ENCODE peak calls at places on chromosome 1, in six cellular contexts. One of them, this sample, is unnamed.

GRCh38 chr1:8218351-8219092 is 99.4 kb upstream of the SLC45A1 start:
- DNase-seq in cardiac muscle cell: peak; percentile 61
- DNase-seq in Peyer's patch: no peak
- DNase-seq in right lobe of liver: no peak
- DNase-seq in neural progenitor cell: no peak
- DNase-seq in psoas muscle: no peak
- DNase-seq in this sample: no peak

GRCh38 chr1:230643887-230644286 is 1.6 kb downstream of the COG2 start:
- DNase-seq in cardiac muscle cell: peak; percentile 25
- DNase-seq in Peyer's patch: no peak
- DNase-seq in right lobe of liver: no peak
- DNase-seq in neural progenitor cell: no peak
- DNase-seq in psoas muscle: no peak
- DNase-seq in this sample: no peak

GRCh38 chr1:209519786-209520185 is 63.7 kb upstream of the CAMK1G start:
- DNase-seq in cardiac muscle cell: no peak
- DNase-seq in Peyer's patch: no peak
- DNase-seq in right lobe of liver: no peak
- DNase-seq in neural progenitor cell: no peak
- DNase-seq in psoas muscle: no peak
- DNase-seq in this sample: no peak

GRCh38 chr1:178571807-178572206 is 58.9 kb downstream of the TEX35 start:
- DNase-seq in cardiac muscle cell: no peak
- DNase-seq in Peyer's patch: no peak
- DNase-seq in right lobe of liver: no peak
- DNase-seq in neural progenitor cell: no peak
- DNase-seq in psoas muscle: no peak
- DNase-seq in this sample: no peak

GRCh38 chr1:244450597-244451538 is 841 bp downstream of the ADSS2 start:
- DNase-seq in cardiac muscle cell: peak; percentile 76
- DNase-seq in Peyer's patch: peak; percentile 77
- DNase-seq in right lobe of liver: peak; percentile 66
- DNase-seq in neural progenitor cell: peak; percentile 57
- DNase-seq in psoas muscle: peak; percentile 63
- DNase-seq in this sample: peak; percentile 46

GRCh38 chr1:44786138-44786840 is 1.7 kb downstream of the BEST4 start:
- DNase-seq in cardiac muscle cell: peak; percentile 57
- DNase-seq in Peyer's patch: peak; percentile 90
- DNase-seq in right lobe of liver: peak; percentile 72
- DNase-seq in neural progenitor cell: peak; percentile 84
- DNase-seq in psoas muscle: peak; percentile 72
- DNase-seq in this sample: peak; percentile 73

GRCh38 chr1:80375662-80376061 is 1369.1 kb upstream of the ADGRL4 start:
- DNase-seq in cardiac muscle cell: peak; percentile 13
- DNase-seq in Peyer's patch: no peak
- DNase-seq in right lobe of liver: no peak
- DNase-seq in neural progenitor cell: no peak
- DNase-seq in psoas muscle: no peak
- DNase-seq in this sample: no peak

GRCh38 chr1:110172001-110172400 is 21.7 kb downstream of the SLC6A17 start:
- DNase-seq in cardiac muscle cell: no peak
- DNase-seq in Peyer's patch: no peak
- DNase-seq in right lobe of liver: no peak
- DNase-seq in neural progenitor cell: no peak
- DNase-seq in psoas muscle: no peak
- DNase-seq in this sample: no peak

GRCh38 chr1:77040817-77041216 is 173.5 kb downstream of the ST6GALNAC5 start:
- DNase-seq in cardiac muscle cell: no peak
- DNase-seq in Peyer's patch: no peak
- DNase-seq in right lobe of liver: no peak
- DNase-seq in neural progenitor cell: no peak
- DNase-seq in psoas muscle: no peak
- DNase-seq in this sample: no peak

GRCh38 chr1:59061876-59062275 is 235.0 kb upstream of the FGGY start:
- DNase-seq in cardiac muscle cell: peak; percentile 98
- DNase-seq in Peyer's patch: peak; percentile 68
- DNase-seq in right lobe of liver: no peak
- DNase-seq in neural progenitor cell: no peak
- DNase-seq in psoas muscle: peak; percentile 56
- DNase-seq in this sample: peak; percentile 65

GRCh38 chr1:5312870-5313269 is 658.5 kb downstream of the AJAP1 start:
- DNase-seq in cardiac muscle cell: no peak
- DNase-seq in Peyer's patch: no peak
- DNase-seq in right lobe of liver: no peak
- DNase-seq in neural progenitor cell: no peak
- DNase-seq in psoas muscle: no peak
- DNase-seq in this sample: no peak

GRCh38 chr1:159879977-159880376 is 17.5 kb upstream of the VSIG8 start:
- DNase-seq in cardiac muscle cell: peak; percentile 84
- DNase-seq in Peyer's patch: no peak
- DNase-seq in right lobe of liver: no peak
- DNase-seq in neural progenitor cell: no peak
- DNase-seq in psoas muscle: no peak
- DNase-seq in this sample: no peak

DNA sequence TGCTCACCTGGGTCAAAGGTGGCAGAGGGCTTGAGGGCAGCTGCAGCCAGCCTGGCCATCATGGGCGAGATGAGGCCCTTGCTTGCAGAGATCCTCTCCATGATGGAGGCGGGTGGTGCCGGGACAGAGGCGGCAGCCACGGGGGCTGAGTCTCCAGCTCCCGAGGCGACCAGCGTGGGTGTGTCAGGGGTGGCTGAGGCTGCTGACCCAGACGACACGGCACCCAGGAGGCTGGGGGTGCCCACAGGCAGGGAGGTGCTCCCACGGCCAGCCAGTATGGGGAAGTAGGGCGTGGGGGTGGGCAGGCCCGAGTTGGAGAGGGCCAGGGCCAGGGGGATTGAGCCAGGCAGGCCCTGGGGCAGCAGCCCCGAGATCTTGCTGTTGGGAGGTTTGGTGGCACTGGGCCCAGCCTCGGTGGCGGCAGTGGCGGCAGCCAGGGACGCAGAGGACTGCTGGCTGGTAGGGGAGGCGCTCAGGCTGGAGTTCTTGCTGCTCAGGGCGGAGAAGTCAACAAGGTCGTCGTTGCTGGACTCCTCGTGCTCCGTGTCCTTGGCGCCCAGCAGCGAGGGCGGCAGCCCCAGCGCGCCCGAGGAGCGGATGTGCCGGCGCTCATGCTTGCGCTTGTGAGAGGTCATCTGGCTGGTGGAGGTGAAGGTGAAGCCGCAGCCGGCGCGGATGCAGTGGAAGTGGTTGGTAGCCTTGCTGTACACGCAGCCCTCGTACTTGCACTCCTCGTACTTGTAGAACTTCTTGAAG is 142.9 kb downstream of the CASZ1 start:
- DNase-seq in cardiac muscle cell: no peak
- DNase-seq in Peyer's patch: no peak
- DNase-seq in right lobe of liver: no peak
- DNase-seq in neural progenitor cell: no peak
- DNase-seq in psoas muscle: no peak
- DNase-seq in this sample: no peak
- H3K27ac ChIP-seq in cardiac muscle cell: no peak overlapping the region
- H3K27ac ChIP-seq in Peyer's patch: no peak overlapping the region
- H3K27ac ChIP-seq in right lobe of liver: no peak overlapping the region
- H3K27ac ChIP-seq in neural progenitor cell: no peak overlapping the region
- H3K27ac ChIP-seq in psoas muscle: no peak overlapping the region
- H3K27ac ChIP-seq in this sample: peak overlapping the region; percentile 23

DNA sequence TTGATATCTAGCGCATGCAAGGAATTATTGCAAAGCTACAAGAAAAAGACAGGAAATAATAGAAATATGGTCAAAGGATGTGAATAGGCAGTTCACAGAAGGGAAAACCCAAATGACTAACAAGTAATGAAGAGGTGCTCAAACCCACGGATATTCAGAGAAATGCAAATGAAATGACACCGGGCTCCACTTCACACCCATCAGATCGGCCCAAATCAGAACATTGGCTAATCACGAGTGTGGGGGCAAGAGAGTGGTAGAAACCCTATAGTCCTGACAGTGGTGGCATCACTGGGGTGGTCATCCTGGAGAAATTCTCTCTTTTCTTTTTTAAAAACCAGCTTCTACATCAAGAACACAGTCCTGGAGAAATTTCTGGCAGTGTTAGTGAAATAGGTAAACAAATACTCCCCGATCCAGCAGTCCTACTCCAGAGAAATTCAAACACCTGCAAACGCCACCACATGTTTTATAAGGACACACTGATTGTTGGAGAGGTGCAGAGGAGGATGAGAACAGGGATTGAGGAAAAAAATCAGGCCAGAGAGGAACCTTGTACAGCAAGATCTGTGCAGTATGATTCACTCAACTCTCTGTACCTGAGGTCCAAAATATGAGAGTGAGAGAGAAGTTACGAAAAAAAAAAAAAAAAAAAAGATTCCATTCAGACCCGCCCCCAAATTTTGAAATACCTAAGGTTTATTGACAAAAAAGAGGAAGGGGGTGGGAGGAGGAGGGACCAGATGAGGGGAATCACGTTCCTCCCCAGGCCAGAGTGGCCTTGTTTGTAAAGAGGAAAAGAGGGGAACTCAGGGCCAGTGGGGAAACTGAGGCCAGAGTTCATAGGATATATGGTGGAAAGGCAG is 9.2 kb upstream of the TNFRSF1B start:
- DNase-seq in cardiac muscle cell: no peak
- DNase-seq in Peyer's patch: no peak
- DNase-seq in right lobe of liver: no peak
- DNase-seq in neural progenitor cell: no peak
- DNase-seq in psoas muscle: no peak
- DNase-seq in this sample: no peak
- H3K4me1 ChIP-seq in cardiac muscle cell: no peaks in the 10 kb centered on the region
- H3K4me1 ChIP-seq in Peyer's patch: no peaks in the 10 kb centered on the region
- H3K4me1 ChIP-seq in right lobe of liver: peaks cover 6% of the 10 kb centered on the region
- H3K4me1 ChIP-seq in neural progenitor cell: peaks cover 21% of the 10 kb centered on the region
- H3K4me1 ChIP-seq in psoas muscle: peaks cover 17% of the 10 kb centered on the region
- H3K4me1 ChIP-seq in this sample: peaks cover 34% of the 10 kb centered on the region

DNA sequence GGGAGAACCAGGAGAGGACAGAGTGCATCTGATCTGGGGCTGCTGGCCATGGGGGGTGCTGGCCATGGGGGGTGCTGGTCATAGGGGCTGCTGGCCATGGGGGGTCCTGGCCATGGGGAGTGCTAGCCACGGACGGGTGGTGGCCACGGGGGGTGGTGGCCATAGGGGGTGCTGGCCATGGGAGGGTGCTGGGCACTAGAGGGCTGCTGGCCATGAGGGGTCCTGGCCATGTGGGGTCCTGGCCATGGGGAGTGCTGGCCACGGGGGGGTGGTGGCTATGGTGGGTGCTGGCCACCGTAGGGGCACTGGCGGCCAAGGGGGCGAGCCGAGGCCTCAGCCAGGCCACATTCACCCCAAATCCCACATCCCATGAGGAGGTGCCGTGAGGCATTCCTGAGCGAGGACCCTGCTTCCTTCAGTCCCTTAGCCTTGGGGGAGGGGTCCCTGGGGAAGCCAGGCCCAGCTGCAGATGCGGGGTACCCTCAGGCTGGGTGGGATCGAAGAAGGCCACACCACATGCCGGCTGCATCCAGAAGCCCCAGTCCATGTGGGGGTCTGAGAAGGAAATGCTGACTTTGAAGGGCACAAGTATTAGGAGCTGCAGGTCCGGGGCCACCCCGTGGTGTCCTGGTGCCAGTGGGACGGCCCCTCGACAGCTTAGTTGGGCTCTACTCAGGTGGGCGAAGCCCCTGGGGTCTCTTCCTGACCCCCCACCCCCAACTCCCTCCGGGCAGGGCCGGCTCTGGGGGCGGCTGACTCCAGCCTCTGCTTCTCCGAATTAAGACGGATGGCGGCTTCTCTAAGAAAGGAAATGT is 61.9 kb upstream of the TTC34 start:
- DNase-seq in cardiac muscle cell: no peak
- DNase-seq in Peyer's patch: no peak
- DNase-seq in right lobe of liver: no peak
- DNase-seq in neural progenitor cell: no peak
- DNase-seq in psoas muscle: peak; percentile 7
- DNase-seq in this sample: no peak
- H3K9me3 ChIP-seq in cardiac muscle cell: no peaks in the 10 kb centered on the region
- H3K9me3 ChIP-seq in Peyer's patch: no peaks in the 10 kb centered on the region
- H3K9me3 ChIP-seq in right lobe of liver: no peaks in the 10 kb centered on the region
- H3K9me3 ChIP-seq in neural progenitor cell: peaks cover 10% of the 10 kb centered on the region
- H3K9me3 ChIP-seq in psoas muscle: no peaks in the 10 kb centered on the region
- H3K9me3 ChIP-seq in this sample: no peaks in the 10 kb centered on the region

GRCh38 chr1:26799479-26800133 is 11.9 kb downstream of the PIGV start:
- DNase-seq in cardiac muscle cell: peak; percentile 94
- DNase-seq in Peyer's patch: no peak
- DNase-seq in right lobe of liver: peak; percentile 80
- DNase-seq in neural progenitor cell: no peak
- DNase-seq in psoas muscle: peak; percentile 66
- DNase-seq in this sample: peak; percentile 78
- H3K27ac ChIP-seq in cardiac muscle cell: no peak overlapping the region
- H3K27ac ChIP-seq in Peyer's patch: peak overlapping the region; percentile 43
- H3K27ac ChIP-seq in right lobe of liver: peak overlapping the region; percentile 72
- H3K27ac ChIP-seq in neural progenitor cell: no peak overlapping the region
- H3K27ac ChIP-seq in psoas muscle: peak overlapping the region; percentile 79
- H3K27ac ChIP-seq in this sample: peak overlapping the region; percentile 95

This sample was measured in left ventricle myocardium inferior.